ENCODE peak calls at places on chromosome 22, in seven cellular contexts. C is T-helper 1 cell, V is M059J, N is epithelial cell of proximal tubule, T is Ammon's horn, I is lower lobe of right lung, E is AG10803. R is an unnamed sample.

GRCh38 chr22:49016909-49017768 is 810.5 kb downstream of the BRD1 start:
- DNase-seq in T (no peak), V (no peak), I (peak), E (no peak), C (no peak), N (no peak), R (peak)

GRCh38 chr22:40418366-40419201 is 48.2 kb downstream of the SGSM3 start:
- DNase-seq in V (no peak), C (no peak), T (peak), N (no peak), E (no peak), I (no peak), R (no peak)

GRCh38 chr22:42752912-42753311 is 32.2 kb upstream of the A4GALT start:
- DNase-seq in E (no peak), I (no peak), N (no peak), C (no peak), V (no peak), T (no peak), R (no peak)

GRCh38 chr22:47382164-47382890 is 619.9 kb downstream of the TBC1D22A start:
- DNase-seq in I (peak), C (no peak), N (no peak), V (no peak), T (no peak), E (no peak), R (peak)

GRCh38 chr22:39430576-39431150 is 26.1 kb upstream of the MGAT3 start:
- DNase-seq in C (no peak), I (no peak), T (no peak), V (no peak), E (no peak), N (no peak), R (peak)

GRCh38 chr22:36362819-36363377 is 24.9 kb downstream of the MYH9 start:
- DNase-seq in T (no peak), N (no peak), V (peak), E (no peak), C (no peak), I (no peak), R (no peak)

GRCh38 chr22:32080904-32081303 is 37.8 kb downstream of the SLC5A1 start:
- DNase-seq in C (no peak), E (peak), V (peak), N (no peak), T (peak), I (no peak), R (no peak)

GRCh38 chr22:42747701-42748513 is 27.2 kb upstream of the A4GALT start:
- DNase-seq in E (peak), C (no peak), T (no peak), I (no peak), V (peak), N (no peak), R (no peak)

GRCh38 chr22:44931077-44931540 is 78.7 kb downstream of the PHF21B start:
- DNase-seq in C (no peak), E (peak), N (no peak), T (peak), V (peak), I (no peak), R (peak)

GRCh38 chr22:36245805-36246356 is 6.6 kb upstream of the APOL2 start:
- DNase-seq in C (no peak), T (no peak), I (no peak), E (no peak), V (no peak), N (no peak), R (no peak)

GRCh38 chr22:46336119-46337078 is 885 bp downstream of the TRMU start:
- DNase-seq in T (no peak), V (peak), E (no peak), C (no peak), I (peak), N (no peak), R (no peak)

GRCh38 chr22:38017272-38017920 is 33.0 kb upstream of the SOX10 start:
- DNase-seq in T (peak), I (peak), C (no peak), V (no peak), E (peak), N (no peak), R (no peak)

GRCh38 chr22:45863981-45864751 is 112.8 kb downstream of the WNT7B start:
- DNase-seq in T (no peak), E (peak), N (no peak), C (peak), I (peak), V (peak), R (no peak)

GRCh38 chr22:36253523-36254490 is 874 bp downstream of the APOL1 start:
- DNase-seq in T (no peak), I (no peak), C (no peak), E (no peak), N (no peak), V (peak), R (no peak)

GRCh38 chr22:45343143-45343542 is 33.4 kb downstream of the FAM118A start:
- DNase-seq in V (no peak), C (no peak), E (no peak), N (no peak), I (no peak), T (no peak), R (no peak)

GRCh38 chr22:26983311-26983710 is 325.9 kb downstream of the MIAT start:
- DNase-seq in I (no peak), N (no peak), T (no peak), C (no peak), E (no peak), V (peak), R (no peak)

GRCh38 chr22:29387921-29388758 is at the start of gene AP1B1:
- DNase-seq in V (peak), T (peak), N (no peak), I (peak), C (peak), E (peak), R (peak)

GRCh38 chr22:46588279-46589140 is 31.7 kb upstream of the GRAMD4 start:
- DNase-seq in N (no peak), C (no peak), V (no peak), T (no peak), I (peak), E (no peak), R (peak)

GRCh38 chr22:37848587-37849088 is 581 bp upstream of the EIF3L start:
- DNase-seq in E (peak), T (no peak), C (no peak), V (no peak), N (no peak), I (no peak), R (no peak)

GRCh38 chr22:25696763-25697710 is 45.0 kb upstream of the MYO18B start:
- DNase-seq in N (no peak), E (peak), C (no peak), V (no peak), T (no peak), I (no peak), R (no peak)

GRCh38 chr22:19853879-19854777 is 546 bp downstream of the GNB1L start:
- DNase-seq in T (no peak), I (peak), N (no peak), V (no peak), C (no peak), E (no peak), R (no peak)

GRCh38 chr22:23781533-23781932 is 5.2 kb upstream of the SMARCB1 start:
- DNase-seq in N (no peak), V (peak), C (no peak), I (no peak), E (peak), T (no peak), R (no peak)

GRCh38 chr22:37487559-37487958 is 1.4 kb upstream of the MFNG start:
- DNase-seq in E (no peak), N (no peak), C (no peak), V (no peak), I (no peak), T (no peak), R (no peak)

GRCh38 chr22:32000171-32000570 is 42.9 kb upstream of the SLC5A1 start:
- DNase-seq in V (no peak), I (no peak), C (no peak), E (no peak), T (no peak), N (no peak), R (no peak)

GRCh38 chr22:17943533-17944204 is 80.7 kb downstream of the MICAL3 start:
- DNase-seq in N (no peak), T (peak), V (peak), E (no peak), C (no peak), I (no peak), R (no peak)

GRCh38 chr22:41429232-41429945 is 17.2 kb downstream of the TOB2 start:
- DNase-seq in I (no peak), E (no peak), T (peak), C (no peak), V (peak), N (no peak), R (no peak)

R was measured in chondrocyte.